ENCODE peak calls at places on chromosomes 13 and 19, in six cellular contexts. One of them, this sample, is unnamed. For H3K4me1, the result is how much of the 10 kb centered on the place peaks cover.

GRCh38 chr19:32130241-32130753 is 215.1 kb upstream of the ZNF507 start:
- DNase-seq in prostate gland: peak
- DNase-seq in heart left ventricle: no peak
- DNase-seq in endodermal cell: no peak
- DNase-seq in uterus: peak
- DNase-seq in astrocyte: no peak
- DNase-seq in this sample: no peak

GRCh38 chr13:23979361-23980159 is 82.3 kb upstream of the C1QTNF9B start:
- DNase-seq in prostate gland: peak
- DNase-seq in heart left ventricle: peak
- DNase-seq in endodermal cell: peak
- DNase-seq in uterus: peak
- DNase-seq in astrocyte: peak
- DNase-seq in this sample: peak

GRCh38 chr19:45717983-45718650 is 12.6 kb downstream of the FBXO46 start:
- DNase-seq in prostate gland: no peak
- DNase-seq in heart left ventricle: no peak
- DNase-seq in endodermal cell: no peak
- DNase-seq in uterus: no peak
- DNase-seq in astrocyte: no peak
- DNase-seq in this sample: no peak

GRCh38 chr19:17847538-17848366 is at the start of gene JAK3:
- DNase-seq in prostate gland: no peak
- DNase-seq in heart left ventricle: peak
- DNase-seq in endodermal cell: peak
- DNase-seq in uterus: no peak
- DNase-seq in astrocyte: no peak
- DNase-seq in this sample: no peak

GRCh38 chr19:18197306-18197705 is 4.3 kb downstream of the MPV17L2 start:
- DNase-seq in prostate gland: no peak
- DNase-seq in heart left ventricle: no peak
- DNase-seq in endodermal cell: no peak
- DNase-seq in uterus: no peak
- DNase-seq in astrocyte: no peak
- DNase-seq in this sample: no peak

GRCh38 chr13:75938811-75939525 is 302.8 kb downstream of the LMO7 start:
- DNase-seq in prostate gland: no peak
- DNase-seq in heart left ventricle: no peak
- DNase-seq in endodermal cell: no peak
- DNase-seq in uterus: no peak
- DNase-seq in astrocyte: peak
- DNase-seq in this sample: no peak

GRCh38 chr19:2500861-2501260 is 24.9 kb downstream of the GADD45B start:
- DNase-seq in prostate gland: no peak
- DNase-seq in heart left ventricle: no peak
- DNase-seq in endodermal cell: no peak
- DNase-seq in uterus: peak
- DNase-seq in astrocyte: no peak
- DNase-seq in this sample: no peak

GRCh38 chr19:16524991-16525734 is 17.1 kb downstream of the CHERP start:
- DNase-seq in prostate gland: no peak
- DNase-seq in heart left ventricle: no peak
- DNase-seq in endodermal cell: no peak
- DNase-seq in uterus: no peak
- DNase-seq in astrocyte: no peak
- DNase-seq in this sample: no peak

DNA sequence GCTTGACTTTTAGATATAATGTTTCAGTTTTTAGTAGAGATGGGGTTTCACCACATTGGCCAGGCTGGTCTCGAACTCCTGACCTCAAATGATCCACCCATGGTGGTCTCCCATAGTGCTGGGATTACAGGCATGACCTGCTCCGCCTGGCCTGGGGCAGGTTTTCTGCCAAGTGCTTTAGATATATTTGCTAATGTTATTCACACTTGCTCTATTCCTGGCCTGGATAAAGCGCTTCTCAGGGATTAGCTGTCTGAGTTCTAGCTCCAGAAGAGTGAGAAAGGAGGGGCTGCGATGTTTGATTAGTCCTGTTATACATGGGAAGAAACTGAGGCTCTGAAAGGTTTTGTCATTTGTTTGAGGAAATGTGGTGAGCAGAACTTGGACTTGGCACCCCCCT is 8.8 kb downstream of the DNAJB1 start:
- DNase-seq in prostate gland: no peak
- DNase-seq in heart left ventricle: no peak
- DNase-seq in endodermal cell: no peak
- DNase-seq in uterus: no peak
- DNase-seq in astrocyte: no peak
- DNase-seq in this sample: no peak
- H3K4me1 ChIP-seq in prostate gland: under half
- H3K4me1 ChIP-seq in heart left ventricle: under half
- H3K4me1 ChIP-seq in endodermal cell: under half
- H3K4me1 ChIP-seq in uterus: under half
- H3K4me1 ChIP-seq in astrocyte: under half
- H3K4me1 ChIP-seq in this sample: under half

DNA sequence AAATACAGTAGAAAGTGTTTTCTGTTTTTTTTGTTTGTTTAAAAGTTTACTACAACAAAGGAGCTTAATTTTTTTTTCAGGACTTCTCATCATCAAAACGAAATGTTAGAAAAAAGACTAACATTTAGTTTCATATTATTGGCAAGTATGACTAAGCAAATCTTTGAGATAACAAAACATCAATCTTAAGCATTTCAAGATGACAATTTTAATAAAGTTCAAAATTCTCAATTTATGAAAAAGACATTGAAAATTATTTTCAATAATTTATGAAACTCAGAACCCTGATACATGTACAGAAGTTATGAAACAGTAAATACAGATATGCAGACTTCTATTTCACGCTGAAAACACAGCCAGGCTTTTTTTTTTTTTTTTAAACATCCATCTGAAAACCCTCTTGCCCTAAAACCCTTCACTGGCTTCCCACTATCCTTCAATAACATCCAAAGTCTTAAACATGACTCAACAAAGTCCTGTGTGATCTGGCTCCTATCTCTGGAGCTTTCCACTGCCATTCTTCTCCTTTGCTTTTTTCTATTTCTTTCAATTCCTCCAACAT is 3.9 kb downstream of the RBM26 start:
- DNase-seq in prostate gland: no peak
- DNase-seq in heart left ventricle: no peak
- DNase-seq in endodermal cell: no peak
- DNase-seq in uterus: no peak
- DNase-seq in astrocyte: no peak
- DNase-seq in this sample: no peak
- H3K4me1 ChIP-seq in prostate gland: under half
- H3K4me1 ChIP-seq in heart left ventricle: half or more
- H3K4me1 ChIP-seq in endodermal cell: under half
- H3K4me1 ChIP-seq in uterus: under half
- H3K4me1 ChIP-seq in astrocyte: under half
- H3K4me1 ChIP-seq in this sample: under half

GRCh38 chr19:13841339-13842293 is 35.3 kb upstream of the NANOS3 start:
- DNase-seq in prostate gland: peak
- DNase-seq in heart left ventricle: peak
- DNase-seq in endodermal cell: peak
- DNase-seq in uterus: no peak
- DNase-seq in astrocyte: no peak
- DNase-seq in this sample: no peak
- H3K4me1 ChIP-seq in prostate gland: under half
- H3K4me1 ChIP-seq in heart left ventricle: under half
- H3K4me1 ChIP-seq in endodermal cell: under half
- H3K4me1 ChIP-seq in uterus: under half
- H3K4me1 ChIP-seq in astrocyte: under half
- H3K4me1 ChIP-seq in this sample: under half

GRCh38 chr19:40355975-40356680 is 7.6 kb downstream of the PLD3 start:
- DNase-seq in prostate gland: no peak
- DNase-seq in heart left ventricle: no peak
- DNase-seq in endodermal cell: no peak
- DNase-seq in uterus: no peak
- DNase-seq in astrocyte: no peak
- DNase-seq in this sample: no peak

GRCh38 chr19:40356681-40357595 is 8.4 kb downstream of the PLD3 start:
- DNase-seq in prostate gland: no peak
- DNase-seq in heart left ventricle: no peak
- DNase-seq in endodermal cell: no peak
- DNase-seq in uterus: no peak
- DNase-seq in astrocyte: no peak
- DNase-seq in this sample: no peak

GRCh38 chr19:40360020-40360686 is 11.7 kb downstream of the PLD3 start:
- DNase-seq in prostate gland: no peak
- DNase-seq in heart left ventricle: no peak
- DNase-seq in endodermal cell: no peak
- DNase-seq in uterus: no peak
- DNase-seq in astrocyte: no peak
- DNase-seq in this sample: no peak

GRCh38 chr19:40357655-40358054 is 9.2 kb downstream of the PLD3 start:
- DNase-seq in prostate gland: no peak
- DNase-seq in heart left ventricle: no peak
- DNase-seq in endodermal cell: no peak
- DNase-seq in uterus: no peak
- DNase-seq in astrocyte: no peak
- DNase-seq in this sample: no peak

GRCh38 chr19:40358773-40359172 is 10.3 kb downstream of the PLD3 start:
- DNase-seq in prostate gland: no peak
- DNase-seq in heart left ventricle: no peak
- DNase-seq in endodermal cell: no peak
- DNase-seq in uterus: no peak
- DNase-seq in astrocyte: no peak
- DNase-seq in this sample: no peak
- H3K4me1 ChIP-seq in prostate gland: under half
- H3K4me1 ChIP-seq in heart left ventricle: under half
- H3K4me1 ChIP-seq in endodermal cell: under half
- H3K4me1 ChIP-seq in uterus: under half
- H3K4me1 ChIP-seq in astrocyte: under half
- H3K4me1 ChIP-seq in this sample: under half

GRCh38 chr13:46754812-46755211 is 42.1 kb downstream of the ESD start:
- DNase-seq in prostate gland: no peak
- DNase-seq in heart left ventricle: no peak
- DNase-seq in endodermal cell: no peak
- DNase-seq in uterus: no peak
- DNase-seq in astrocyte: no peak
- DNase-seq in this sample: no peak
- H3K4me1 ChIP-seq in prostate gland: under half
- H3K4me1 ChIP-seq in heart left ventricle: under half
- H3K4me1 ChIP-seq in endodermal cell: under half
- H3K4me1 ChIP-seq in uterus: under half
- H3K4me1 ChIP-seq in astrocyte: under half
- H3K4me1 ChIP-seq in this sample: under half

DNA sequence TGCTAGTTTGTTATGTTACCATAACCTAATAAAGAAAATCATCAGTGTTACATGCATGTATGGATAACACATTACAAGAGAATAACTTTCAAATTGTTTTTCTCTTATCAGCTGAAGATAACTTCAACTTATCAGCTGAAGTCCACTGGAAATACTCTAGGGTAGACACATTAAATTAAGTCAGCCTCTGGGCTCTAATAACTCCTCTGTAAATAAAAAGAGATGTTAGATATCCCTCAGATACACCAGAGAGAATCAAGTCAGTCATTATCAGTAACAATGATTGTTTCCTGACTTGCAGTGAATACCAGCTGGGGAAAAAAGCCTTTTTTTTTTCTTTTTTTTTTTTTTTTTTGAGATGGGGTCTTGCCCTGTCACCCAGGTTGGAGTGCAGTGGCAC is 1.6 kb upstream of the KBTBD7 start:
- DNase-seq in prostate gland: no peak
- DNase-seq in heart left ventricle: no peak
- DNase-seq in endodermal cell: no peak
- DNase-seq in uterus: no peak
- DNase-seq in astrocyte: no peak
- DNase-seq in this sample: no peak
- H3K4me1 ChIP-seq in prostate gland: under half
- H3K4me1 ChIP-seq in heart left ventricle: under half
- H3K4me1 ChIP-seq in endodermal cell: under half
- H3K4me1 ChIP-seq in uterus: under half
- H3K4me1 ChIP-seq in astrocyte: under half
- H3K4me1 ChIP-seq in this sample: under half

GRCh38 chr13:101474419-101474957 is 22.0 kb downstream of the ITGBL1 start:
- DNase-seq in prostate gland: no peak
- DNase-seq in heart left ventricle: no peak
- DNase-seq in endodermal cell: peak
- DNase-seq in uterus: no peak
- DNase-seq in astrocyte: peak
- DNase-seq in this sample: no peak
- H3K4me1 ChIP-seq in prostate gland: under half
- H3K4me1 ChIP-seq in heart left ventricle: under half
- H3K4me1 ChIP-seq in endodermal cell: under half
- H3K4me1 ChIP-seq in uterus: under half
- H3K4me1 ChIP-seq in astrocyte: under half
- H3K4me1 ChIP-seq in this sample: under half

This sample was measured in ascending aorta.